ENCODE peak calls at places on chromosomes 16 and 17, in four cellular contexts. One of them, this sample, is unnamed.

GRCh38 chr17:55300479-55301290 is 35.9 kb downstream of the HLF start:
- DNase-seq in upper lobe of right lung: no peak
- DNase-seq in right cardiac atrium: no peak
- DNase-seq in stimulated activated CD8-positive, alpha-beta memory T cell treated with anti-CD3 and anti-CD28 coated beads, Interleukin-7, amount 100 ng/mL, for 24 hours: no peak
- DNase-seq in this sample: no peak

GRCh38 chr17:43135454-43135819 is 10.3 kb upstream of the BRCA1 start:
- DNase-seq in upper lobe of right lung: no peak
- DNase-seq in stimulated activated CD8-positive, alpha-beta memory T cell treated with anti-CD3 and anti-CD28 coated beads, Interleukin-7, amount 100 ng/mL, for 24 hours: no peak
- DNase-seq in right cardiac atrium: no peak
- DNase-seq in this sample: no peak

GRCh38 chr17:5676012-5676411 is 91.7 kb upstream of the NLRP1 start:
- DNase-seq in stimulated activated CD8-positive, alpha-beta memory T cell treated with anti-CD3 and anti-CD28 coated beads, Interleukin-7, amount 100 ng/mL, for 24 hours: no peak
- DNase-seq in upper lobe of right lung: no peak
- DNase-seq in right cardiac atrium: no peak
- DNase-seq in this sample: peak; percentile 19

GRCh38 chr16:19808061-19808621 is 76.5 kb downstream of the GPRC5B start:
- DNase-seq in upper lobe of right lung: no peak
- DNase-seq in right cardiac atrium: peak; percentile 49
- DNase-seq in stimulated activated CD8-positive, alpha-beta memory T cell treated with anti-CD3 and anti-CD28 coated beads, Interleukin-7, amount 100 ng/mL, for 24 hours: no peak
- DNase-seq in this sample: no peak

GRCh38 chr16:31489616-31490584 is 7.0 kb downstream of the SLC5A2 start:
- DNase-seq in upper lobe of right lung: no peak
- DNase-seq in stimulated activated CD8-positive, alpha-beta memory T cell treated with anti-CD3 and anti-CD28 coated beads, Interleukin-7, amount 100 ng/mL, for 24 hours: no peak
- DNase-seq in right cardiac atrium: peak; percentile 31
- DNase-seq in this sample: no peak

GRCh38 chr17:35568561-35568960 is 7.9 kb upstream of the SLFN14 start:
- DNase-seq in upper lobe of right lung: no peak
- DNase-seq in stimulated activated CD8-positive, alpha-beta memory T cell treated with anti-CD3 and anti-CD28 coated beads, Interleukin-7, amount 100 ng/mL, for 24 hours: no peak
- DNase-seq in right cardiac atrium: no peak
- DNase-seq in this sample: no peak

GRCh38 chr17:81053043-81053970 is 18.4 kb downstream of the BAIAP2 start:
- DNase-seq in upper lobe of right lung: no peak
- DNase-seq in right cardiac atrium: no peak
- DNase-seq in stimulated activated CD8-positive, alpha-beta memory T cell treated with anti-CD3 and anti-CD28 coated beads, Interleukin-7, amount 100 ng/mL, for 24 hours: no peak
- DNase-seq in this sample: no peak

GRCh38 chr16:52547001-52547833 is at the start of gene TOX3:
- DNase-seq in right cardiac atrium: peak; percentile 39
- DNase-seq in upper lobe of right lung: peak; percentile 65
- DNase-seq in stimulated activated CD8-positive, alpha-beta memory T cell treated with anti-CD3 and anti-CD28 coated beads, Interleukin-7, amount 100 ng/mL, for 24 hours: no peak
- DNase-seq in this sample: no peak

GRCh38 chr16:69859105-69859969 is 91.8 kb upstream of the CLEC18A start:
- DNase-seq in upper lobe of right lung: no peak
- DNase-seq in right cardiac atrium: no peak
- DNase-seq in stimulated activated CD8-positive, alpha-beta memory T cell treated with anti-CD3 and anti-CD28 coated beads, Interleukin-7, amount 100 ng/mL, for 24 hours: no peak
- DNase-seq in this sample: no peak

GRCh38 chr16:89022051-89022836 is 45.2 kb upstream of the CBFA2T3 start:
- DNase-seq in stimulated activated CD8-positive, alpha-beta memory T cell treated with anti-CD3 and anti-CD28 coated beads, Interleukin-7, amount 100 ng/mL, for 24 hours: no peak
- DNase-seq in upper lobe of right lung: peak; percentile 35
- DNase-seq in right cardiac atrium: no peak
- DNase-seq in this sample: no peak

GRCh38 chr17:6505425-6506142 is 50.8 kb downstream of the PITPNM3 start:
- DNase-seq in upper lobe of right lung: peak; percentile 18
- DNase-seq in right cardiac atrium: no peak
- DNase-seq in stimulated activated CD8-positive, alpha-beta memory T cell treated with anti-CD3 and anti-CD28 coated beads, Interleukin-7, amount 100 ng/mL, for 24 hours: no peak
- DNase-seq in this sample: no peak

GRCh38 chr17:21199856-21200255 is 14.1 kb downstream of the TMEM11 start:
- DNase-seq in stimulated activated CD8-positive, alpha-beta memory T cell treated with anti-CD3 and anti-CD28 coated beads, Interleukin-7, amount 100 ng/mL, for 24 hours: no peak
- DNase-seq in right cardiac atrium: no peak
- DNase-seq in upper lobe of right lung: no peak
- DNase-seq in this sample: no peak

GRCh38 chr17:18015603-18016002 is 23.4 kb downstream of the ATPAF2 start:
- DNase-seq in stimulated activated CD8-positive, alpha-beta memory T cell treated with anti-CD3 and anti-CD28 coated beads, Interleukin-7, amount 100 ng/mL, for 24 hours: no peak
- DNase-seq in right cardiac atrium: no peak
- DNase-seq in upper lobe of right lung: no peak
- DNase-seq in this sample: no peak

This sample was measured in cardiac septum.